ENCODE peak calls at places on chromosomes 12 and 14, in seven cellular contexts. E, H, J, Z, F, T and P are unnamed samples.
A peak's percentile ranks its signal among the peaks of the same experiment; 100 is the strongest.

GRCh38 chr12:1581973-1582708 is 12.2 kb downstream of the FBXL14 start:
- DNase-seq in E (no peak), H (no peak), J (no peak), Z (no peak), F (no peak), T (no peak), P (no peak)

GRCh38 chr12:122841544-122842321 is 6.5 kb downstream of the HIP1R start:
- DNase-seq in E (no peak), H (no peak), J (peak; percentile 58), Z (peak; percentile 62), F (no peak), T (no peak), P (no peak)

GRCh38 chr12:96776908-96777307 is 130.1 kb upstream of the NEDD1 start:
- DNase-seq in E (no peak), H (no peak), J (no peak), Z (no peak), F (no peak), T (no peak), P (no peak)

GRCh38 chr12:18250313-18250916 is 10.9 kb upstream of the PIK3C2G start:
- DNase-seq in E (no peak), H (peak; percentile 88), J (no peak), Z (peak; percentile 81), F (no peak), T (peak; percentile 93), P (no peak)

GRCh38 chr14:100675664-100676063 is 51.0 kb upstream of the DLK1 start:
- DNase-seq in E (no peak), H (no peak), J (no peak), Z (no peak), F (no peak), T (no peak), P (no peak)

GRCh38 chr12:107748472-107748871 is 12.5 kb downstream of the PRDM4 start:
- DNase-seq in E (no peak), H (no peak), J (no peak), Z (no peak), F (no peak), T (no peak), P (no peak)

GRCh38 chr12:68159681-68160304 is at the start of gene IFNG:
- DNase-seq in E (no peak), H (no peak), J (no peak), Z (peak; percentile 18), F (no peak), T (no peak), P (no peak)

GRCh38 chr14:68686212-68686478 is 106.7 kb downstream of the ZFP36L1 start:
- DNase-seq in E (no peak), H (no peak), J (no peak), Z (no peak), F (no peak), T (no peak), P (no peak)

GRCh38 chr14:76919811-76920571 is 93.8 kb downstream of the LRRC74A start:
- DNase-seq in E (peak; percentile 35), H (no peak), J (peak; percentile 62), Z (peak; percentile 93), F (peak; percentile 59), T (no peak), P (no peak)

GRCh38 chr12:52847335-52848102 is 1.3 kb downstream of the KRT78 start:
- DNase-seq in E (no peak), H (no peak), J (no peak), Z (no peak), F (no peak), T (no peak), P (no peak)

GRCh38 chr12:17579148-17580026 is 510.6 kb downstream of the RERGL start:
- DNase-seq in E (no peak), H (peak; percentile 53), J (no peak), Z (peak; percentile 25), F (no peak), T (peak; percentile 25), P (no peak)

GRCh38 chr12:110699591-110700445 is 10.9 kb upstream of the HVCN1 start:
- DNase-seq in E (no peak), H (peak; percentile 25), J (no peak), Z (peak; percentile 35), F (no peak), T (no peak), P (no peak)

GRCh38 chr12:4564819-4565218 is 2.8 kb downstream of the DYRK4 start:
- DNase-seq in E (no peak), H (no peak), J (no peak), Z (no peak), F (no peak), T (no peak), P (no peak)
- H3K4me3 ChIP-seq in E (no peak overlapping the region), H (no peak overlapping the region), J (no peak overlapping the region), Z (no peak overlapping the region), F (no peak overlapping the region), T (no peak overlapping the region), P (no peak overlapping the region)

DNA sequence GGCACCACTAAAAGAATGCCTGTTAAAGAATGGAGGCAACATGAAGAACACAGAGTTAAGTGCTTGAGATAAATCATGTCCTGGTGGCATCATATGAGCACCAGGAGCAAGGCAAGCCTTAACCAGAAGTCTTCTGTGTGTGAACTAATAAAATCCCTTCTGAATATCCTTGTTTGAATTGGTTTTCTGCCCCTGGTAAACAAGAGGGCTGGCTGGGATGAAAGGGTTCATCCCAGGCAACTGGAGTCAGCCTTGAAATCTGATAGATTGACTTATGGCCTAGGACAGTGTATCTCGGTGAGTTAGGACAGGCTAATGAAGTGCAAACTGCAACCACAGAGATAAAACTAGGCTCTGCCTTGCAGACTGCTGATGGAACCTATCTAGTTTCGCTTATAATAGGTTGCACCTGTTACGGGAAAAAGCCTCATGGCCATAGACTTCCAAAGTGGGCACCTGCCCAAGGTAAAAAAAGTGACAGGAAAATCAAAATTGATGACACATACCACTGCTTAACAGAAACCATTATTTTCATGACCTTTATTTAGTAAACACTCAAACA is 451.9 kb upstream of the NOVA1 start:
- DNase-seq in E (no peak), H (no peak), J (no peak), Z (no peak), F (no peak), T (no peak), P (no peak)
- H3K4me3 ChIP-seq in E (no peak overlapping the region), H (no peak overlapping the region), J (no peak overlapping the region), Z (no peak overlapping the region), F (no peak overlapping the region), T (no peak overlapping the region), P (no peak overlapping the region)

GRCh38 chr14:94126419-94126677 is 3.1 kb downstream of the IFI27L2 start:
- DNase-seq in E (no peak), H (no peak), J (no peak), Z (no peak), F (no peak), T (no peak), P (no peak)
- H3K4me3 ChIP-seq in E (no peak overlapping the region), H (no peak overlapping the region), J (no peak overlapping the region), Z (no peak overlapping the region), F (no peak overlapping the region), T (no peak overlapping the region), P (no peak overlapping the region)

DNA sequence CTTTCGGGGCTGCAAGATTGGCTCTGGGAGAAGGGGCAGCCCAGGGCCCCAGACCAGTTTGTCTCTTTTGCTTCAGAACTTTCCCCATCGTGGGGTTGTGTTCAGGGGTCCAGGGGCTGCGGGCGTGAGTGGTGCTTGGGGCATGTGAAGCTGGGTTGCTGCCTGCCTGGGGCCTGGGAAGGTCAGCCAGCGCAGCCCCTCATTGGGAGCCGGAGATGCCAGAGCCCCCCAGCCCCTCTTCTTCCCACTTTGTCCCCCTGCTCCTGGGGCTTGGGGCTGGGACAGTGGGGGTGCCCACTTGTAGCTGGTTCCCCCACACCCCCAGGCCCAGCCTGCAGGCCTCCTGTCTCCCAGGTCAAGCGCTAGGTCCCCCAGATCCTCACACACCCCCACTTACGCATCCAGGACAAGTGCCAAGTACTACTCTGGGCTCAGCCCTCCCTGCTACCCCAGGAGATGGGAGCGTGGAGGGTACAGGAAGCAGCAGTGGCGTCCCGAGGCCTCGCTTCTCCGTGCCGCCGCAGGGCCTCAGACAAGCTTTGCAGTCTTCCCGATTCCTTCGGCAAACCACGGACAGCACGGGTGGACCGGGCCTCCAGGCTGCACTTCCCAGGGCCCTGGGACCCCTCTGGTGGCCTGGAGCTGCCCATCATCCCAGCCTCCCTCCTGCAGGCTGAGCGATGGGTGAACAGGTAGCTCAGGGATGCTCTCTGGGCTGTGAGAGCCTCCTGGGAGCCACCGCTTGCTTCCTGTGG is 41.5 kb downstream of the PACS2 start:
- DNase-seq in E (no peak), H (no peak), J (peak; percentile 12), Z (no peak), F (no peak), T (no peak), P (no peak)
- H3K4me3 ChIP-seq in E (no peak overlapping the region), H (no peak overlapping the region), J (no peak overlapping the region), Z (no peak overlapping the region), F (no peak overlapping the region), T (no peak overlapping the region), P (no peak overlapping the region)

GRCh38 chr12:124370384-124370783 is 75.5 kb downstream of the RFLNA start:
- DNase-seq in E (no peak), H (no peak), J (no peak), Z (no peak), F (no peak), T (no peak), P (no peak)
- H3K4me3 ChIP-seq in E (no peak overlapping the region), H (no peak overlapping the region), J (no peak overlapping the region), Z (no peak overlapping the region), F (no peak overlapping the region), T (no peak overlapping the region), P (no peak overlapping the region)

GRCh38 chr12:116745554-116745953 is 7.4 kb downstream of the RNFT2 start:
- DNase-seq in E (no peak), H (no peak), J (no peak), Z (no peak), F (no peak), T (no peak), P (no peak)
- H3K4me3 ChIP-seq in E (no peak overlapping the region), H (no peak overlapping the region), J (no peak overlapping the region), Z (no peak overlapping the region), F (no peak overlapping the region), T (no peak overlapping the region), P (no peak overlapping the region)

DNA sequence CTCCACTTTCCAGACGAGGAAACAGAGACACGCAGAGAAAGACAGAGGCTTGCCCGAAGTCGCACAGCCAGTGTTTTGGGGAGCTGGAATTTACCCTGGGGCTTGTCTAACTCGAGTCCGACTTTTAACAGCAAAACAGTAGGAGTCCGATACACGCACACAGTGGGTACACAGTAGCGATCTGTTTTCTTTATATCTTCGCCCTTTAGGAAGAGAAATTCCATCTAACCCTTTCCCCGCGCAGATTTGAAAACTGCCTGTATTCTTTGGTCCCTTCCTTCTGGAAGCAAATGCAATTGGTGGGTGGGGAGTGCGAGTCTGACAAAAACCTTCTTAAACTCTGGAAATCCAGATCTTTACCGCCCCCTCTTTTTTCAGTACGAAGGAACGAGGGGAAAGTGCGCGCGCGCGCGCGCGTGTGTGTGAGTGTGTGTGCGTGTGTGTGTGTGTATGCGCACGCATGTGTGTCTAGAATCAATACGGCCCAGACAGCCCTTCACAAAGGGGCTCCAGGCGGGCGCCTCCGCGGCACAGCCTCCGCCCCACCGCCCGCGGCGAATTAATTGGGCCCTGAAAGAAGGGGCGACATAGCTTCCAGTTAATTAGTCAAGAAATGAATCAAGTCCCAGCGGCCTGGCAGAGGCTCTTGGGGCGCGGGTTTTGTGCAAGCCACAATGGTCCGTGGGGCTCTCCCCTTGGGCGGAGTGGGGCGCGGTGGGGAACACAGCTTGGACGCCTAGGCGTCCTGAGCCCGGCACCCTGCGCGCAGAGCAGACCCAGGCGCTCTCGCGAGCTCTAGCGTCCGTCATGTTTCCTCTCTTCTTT is 14.0 kb upstream of the TBX3 start:
- DNase-seq in E (no peak), H (no peak), J (no peak), Z (peak; percentile 46), F (no peak), T (no peak), P (no peak)
- H3K4me3 ChIP-seq in E (no peak overlapping the region), H (peak overlapping the region; percentile 21), J (no peak overlapping the region), Z (peak overlapping the region; percentile 35), F (peak overlapping the region; percentile 36), T (peak overlapping the region; percentile 31), P (peak overlapping the region; percentile 43)